ENCODE peak calls at places on chromosomes 3 and 15, in four cellular contexts. One of them, this sample, is unnamed.
A peak's percentile ranks its signal among the peaks of the same experiment; 100 is the strongest.

GRCh38 chr3:120678331-120678845 is 3.7 kb downstream of the HGD start:
- DNase-seq in SK-N-SH: no peak
- DNase-seq in HCT116: no peak
- DNase-seq in GM12878: peak; percentile 35
- DNase-seq in this sample: peak; percentile 96

GRCh38 chr3:54891540-54891897 is 36.3 kb downstream of the LRTM1 start:
- DNase-seq in GM12878: no peak
- DNase-seq in SK-N-SH: peak; percentile 39
- DNase-seq in HCT116: no peak
- DNase-seq in this sample: peak; percentile 42

GRCh38 chr15:61151791-61152190 is 77.3 kb downstream of the RORA start:
- DNase-seq in GM12878: no peak
- DNase-seq in HCT116: no peak
- DNase-seq in SK-N-SH: no peak
- DNase-seq in this sample: no peak

GRCh38 chr3:47762233-47762632 is 19.5 kb downstream of the SMARCC1 start:
- DNase-seq in SK-N-SH: no peak
- DNase-seq in GM12878: no peak
- DNase-seq in HCT116: no peak
- DNase-seq in this sample: no peak

GRCh38 chr3:52721002-52721741 is 15.3 kb downstream of the SPCS1 start:
- DNase-seq in GM12878: no peak
- DNase-seq in HCT116: no peak
- DNase-seq in SK-N-SH: no peak
- DNase-seq in this sample: no peak

GRCh38 chr3:189233225-189233858 is 61.6 kb downstream of the TPRG1 start:
- DNase-seq in GM12878: no peak
- DNase-seq in SK-N-SH: peak; percentile 42
- DNase-seq in HCT116: peak; percentile 70
- DNase-seq in this sample: peak; percentile 39

GRCh38 chr3:66472313-66473134 is 28.3 kb downstream of the LRIG1 start:
- DNase-seq in SK-N-SH: no peak
- DNase-seq in HCT116: no peak
- DNase-seq in GM12878: peak; percentile 72
- DNase-seq in this sample: no peak

GRCh38 chr3:195542261-195542660 is 864 bp downstream of the PPP1R2 start:
- DNase-seq in SK-N-SH: peak; percentile 32
- DNase-seq in HCT116: no peak
- DNase-seq in GM12878: no peak
- DNase-seq in this sample: no peak

GRCh38 chr15:45121706-45122417 is 7.7 kb downstream of the DUOXA2 start:
- DNase-seq in HCT116: peak; percentile 16
- DNase-seq in SK-N-SH: no peak
- DNase-seq in GM12878: no peak
- DNase-seq in this sample: peak; percentile 56

GRCh38 chr3:122679467-122680291 is 960 bp upstream of the PARP14 start:
- DNase-seq in GM12878: no peak
- DNase-seq in HCT116: no peak
- DNase-seq in SK-N-SH: no peak
- DNase-seq in this sample: no peak

GRCh38 chr3:115864912-115865311 is 241.6 kb downstream of the GAP43 start:
- DNase-seq in SK-N-SH: no peak
- DNase-seq in GM12878: no peak
- DNase-seq in HCT116: no peak
- DNase-seq in this sample: no peak

GRCh38 chr15:97189152-97189551 is 771.4 kb upstream of the ARRDC4 start:
- DNase-seq in GM12878: no peak
- DNase-seq in SK-N-SH: no peak
- DNase-seq in HCT116: no peak
- DNase-seq in this sample: no peak

GRCh38 chr15:40930430-40931299 is 1.5 kb downstream of the DLL4 start:
- DNase-seq in GM12878: no peak
- DNase-seq in SK-N-SH: peak; percentile 86
- DNase-seq in HCT116: peak; percentile 70
- DNase-seq in this sample: peak; percentile 47

GRCh38 chr3:99875573-99875924 is 57.9 kb downstream of the CMSS1 start:
- DNase-seq in SK-N-SH: peak; percentile 43
- DNase-seq in HCT116: no peak
- DNase-seq in GM12878: no peak
- DNase-seq in this sample: peak; percentile 39

GRCh38 chr15:35932541-35932940 is 386.6 kb upstream of the DPH6 start:
- DNase-seq in HCT116: no peak
- DNase-seq in SK-N-SH: peak; percentile 46
- DNase-seq in GM12878: no peak
- DNase-seq in this sample: no peak

GRCh38 chr3:183188895-183189462 is 26.4 kb upstream of the LAMP3 start:
- DNase-seq in HCT116: peak; percentile 23
- DNase-seq in GM12878: no peak
- DNase-seq in SK-N-SH: no peak
- DNase-seq in this sample: peak; percentile 10

GRCh38 chr15:77513226-77513625 is 92.5 kb downstream of the HMG20A start:
- DNase-seq in GM12878: no peak
- DNase-seq in HCT116: no peak
- DNase-seq in SK-N-SH: no peak
- DNase-seq in this sample: no peak

GRCh38 chr15:81338422-81339007 is 14.6 kb upstream of the STARD5 start:
- DNase-seq in HCT116: peak; percentile 2
- DNase-seq in GM12878: no peak
- DNase-seq in SK-N-SH: no peak
- DNase-seq in this sample: no peak

DNA sequence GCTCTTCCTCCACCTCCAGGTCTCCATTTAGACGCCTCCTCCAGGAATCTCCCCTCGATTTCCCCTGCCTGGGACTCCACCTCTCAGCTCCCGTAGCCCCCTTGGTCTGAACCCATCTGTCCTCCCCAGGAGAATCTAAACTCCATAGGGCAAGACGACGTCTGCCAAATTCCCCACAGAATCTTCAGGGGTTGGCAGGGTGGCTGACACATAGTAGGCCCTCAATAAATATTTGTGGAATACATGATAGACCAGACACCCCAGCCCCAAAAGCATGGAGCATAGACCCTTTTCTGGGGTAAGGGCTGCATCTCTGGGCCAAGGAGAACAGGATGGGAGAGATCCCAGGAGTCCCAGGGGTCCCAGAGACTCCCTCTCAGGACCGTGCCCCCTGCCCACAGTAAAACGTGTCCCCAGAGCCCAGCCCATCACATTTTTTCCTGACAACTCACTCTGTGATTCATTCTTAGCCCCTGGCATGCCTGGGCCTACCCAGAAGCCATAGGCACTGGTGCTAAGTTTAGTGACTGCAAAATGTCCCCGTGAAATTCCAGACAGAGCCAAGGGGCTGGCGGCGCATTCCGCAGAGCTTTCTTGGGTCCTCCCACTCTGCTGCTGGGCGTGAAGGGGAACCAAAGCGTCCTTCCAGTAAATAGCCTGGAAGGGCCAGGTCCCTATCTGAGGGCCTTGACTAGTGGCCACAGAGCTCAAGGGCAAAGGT is 78.0 kb upstream of the SLC6A6 start:
- DNase-seq in GM12878: no peak
- DNase-seq in SK-N-SH: no peak
- DNase-seq in HCT116: peak; percentile 19
- DNase-seq in this sample: no peak
- TF ChIP-seq ZBTB33 in GM12878: no peak
- TF ChIP-seq ZBTB33 in SK-N-SH: no peak
- TF ChIP-seq ZBTB33 in HCT116: no peak
- TF ChIP-seq ZBTB33 in this sample: no peak

DNA sequence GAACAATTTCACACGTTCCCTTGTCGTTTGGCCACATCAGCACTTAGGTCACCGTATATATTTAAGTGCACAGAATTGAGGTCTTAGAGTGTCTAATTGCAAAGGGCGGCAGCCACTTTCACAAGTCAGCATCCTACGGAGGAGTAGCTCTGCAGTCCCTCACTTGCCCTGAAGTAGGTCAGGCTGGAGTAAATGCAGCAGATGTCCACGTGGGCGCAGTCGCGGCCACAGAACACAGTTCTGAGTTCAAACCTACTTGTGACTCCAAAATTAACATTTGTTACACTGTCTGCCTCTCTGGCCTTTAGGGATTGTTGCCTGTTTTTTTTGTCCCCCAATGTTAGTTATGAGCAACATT is 85.8 kb downstream of the PDCD6IP start:
- DNase-seq in SK-N-SH: no peak
- DNase-seq in GM12878: no peak
- DNase-seq in HCT116: no peak
- DNase-seq in this sample: peak; percentile 26
- TF ChIP-seq ZBTB33 in SK-N-SH: no peak
- TF ChIP-seq ZBTB33 in GM12878: no peak
- TF ChIP-seq ZBTB33 in HCT116: no peak
- TF ChIP-seq ZBTB33 in this sample: no peak

GRCh38 chr15:66658855-66659254 is 43.2 kb upstream of the SMAD6 start:
- DNase-seq in SK-N-SH: no peak
- DNase-seq in GM12878: no peak
- DNase-seq in HCT116: no peak
- DNase-seq in this sample: no peak

GRCh38 chr15:66659384-66659783 is 42.7 kb upstream of the SMAD6 start:
- DNase-seq in SK-N-SH: no peak
- DNase-seq in HCT116: no peak
- DNase-seq in GM12878: no peak
- DNase-seq in this sample: no peak

GRCh38 chr15:66657062-66658020 is 44.7 kb upstream of the SMAD6 start:
- DNase-seq in SK-N-SH: peak; percentile 80
- DNase-seq in GM12878: no peak
- DNase-seq in HCT116: no peak
- DNase-seq in this sample: no peak

GRCh38 chr15:66655997-66656396 is 46.0 kb upstream of the SMAD6 start:
- DNase-seq in HCT116: no peak
- DNase-seq in GM12878: no peak
- DNase-seq in SK-N-SH: no peak
- DNase-seq in this sample: no peak

DNA sequence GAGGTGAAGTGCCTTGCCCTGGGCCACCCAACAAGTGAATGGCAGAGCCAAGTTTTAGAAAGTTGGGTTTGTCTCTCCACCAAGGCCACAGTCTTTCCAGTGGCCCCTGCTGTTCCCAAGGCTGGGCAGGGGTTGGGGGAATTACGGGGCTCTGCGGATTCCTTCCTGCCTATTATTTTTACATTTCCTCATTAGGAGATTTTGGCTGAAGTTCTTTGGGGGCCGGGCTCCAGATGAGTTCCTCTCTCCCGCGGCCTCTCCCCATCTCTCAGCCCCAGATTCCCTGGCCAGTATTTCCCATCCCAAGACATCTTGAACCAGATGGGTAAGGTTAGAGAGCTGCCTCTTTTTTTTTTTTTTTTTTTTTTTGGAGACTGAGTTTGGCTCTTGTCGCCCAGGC is 44.0 kb upstream of the SMAD6 start:
- DNase-seq in SK-N-SH: no peak
- DNase-seq in HCT116: no peak
- DNase-seq in GM12878: no peak
- DNase-seq in this sample: no peak
- TF ChIP-seq ZBTB33 in SK-N-SH: no peak
- TF ChIP-seq ZBTB33 in HCT116: no peak
- TF ChIP-seq ZBTB33 in GM12878: no peak
- TF ChIP-seq ZBTB33 in this sample: no peak

DNA sequence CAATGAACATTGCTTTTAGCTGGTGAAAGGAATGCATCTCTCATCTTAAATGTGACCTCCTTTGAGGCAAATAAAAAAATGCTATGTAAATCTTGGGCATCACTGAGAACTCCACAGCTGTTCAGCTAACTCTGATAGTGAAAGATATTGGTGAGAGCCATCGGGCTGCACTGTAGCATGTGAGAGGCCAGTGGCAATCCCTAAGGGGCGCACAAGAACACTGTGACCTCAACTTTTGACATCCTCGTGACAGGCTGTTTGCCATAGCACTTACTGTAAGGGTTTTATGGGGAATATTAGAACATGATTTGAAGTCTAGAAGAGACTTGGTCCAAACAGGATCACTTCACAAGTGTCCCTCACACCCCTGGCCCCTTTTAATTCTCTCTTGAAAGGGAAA is 697.9 kb downstream of the MCTP2 start:
- DNase-seq in SK-N-SH: no peak
- DNase-seq in HCT116: no peak
- DNase-seq in GM12878: no peak
- DNase-seq in this sample: no peak
- TF ChIP-seq ZBTB33 in SK-N-SH: no peak
- TF ChIP-seq ZBTB33 in HCT116: no peak
- TF ChIP-seq ZBTB33 in GM12878: no peak
- TF ChIP-seq ZBTB33 in this sample: no peak

DNA sequence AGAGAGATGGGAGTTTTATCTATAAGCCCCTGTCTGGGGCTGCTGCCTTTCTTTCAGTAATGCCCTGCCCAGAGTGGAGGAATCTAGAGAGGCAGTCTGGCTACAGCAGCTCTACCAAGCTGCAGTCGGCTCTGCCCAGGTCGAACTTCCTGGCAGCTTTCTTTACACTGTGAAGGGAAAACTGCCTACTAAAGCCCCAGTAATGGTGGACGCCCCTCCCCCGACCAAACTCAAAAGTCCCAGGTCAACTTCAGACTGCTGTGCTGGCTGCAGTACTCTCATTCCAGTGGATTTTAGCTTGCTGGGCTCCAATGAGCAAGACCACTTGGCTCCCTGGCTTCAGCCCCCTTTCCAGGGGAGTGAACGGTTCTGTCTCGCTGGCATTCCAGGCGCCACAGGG is 65.9 kb upstream of the RARB start:
- DNase-seq in GM12878: no peak
- DNase-seq in HCT116: no peak
- DNase-seq in SK-N-SH: no peak
- DNase-seq in this sample: no peak
- TF ChIP-seq ZBTB33 in GM12878: no peak
- TF ChIP-seq ZBTB33 in HCT116: no peak
- TF ChIP-seq ZBTB33 in SK-N-SH: no peak
- TF ChIP-seq ZBTB33 in this sample: no peak

GRCh38 chr3:58864480-58864879 is 185.3 kb downstream of the CFAP20DC start:
- DNase-seq in SK-N-SH: no peak
- DNase-seq in HCT116: no peak
- DNase-seq in GM12878: no peak
- DNase-seq in this sample: no peak
- TF ChIP-seq ZBTB33 in SK-N-SH: no peak
- TF ChIP-seq ZBTB33 in HCT116: no peak
- TF ChIP-seq ZBTB33 in GM12878: no peak
- TF ChIP-seq ZBTB33 in this sample: no peak

GRCh38 chr15:57544840-57545239 is 46.9 kb upstream of the MYZAP start:
- DNase-seq in SK-N-SH: no peak
- DNase-seq in HCT116: no peak
- DNase-seq in GM12878: no peak
- DNase-seq in this sample: no peak

GRCh38 chr15:57541271-57541670 is 50.4 kb upstream of the MYZAP start:
- DNase-seq in HCT116: no peak
- DNase-seq in GM12878: no peak
- DNase-seq in SK-N-SH: no peak
- DNase-seq in this sample: no peak

GRCh38 chr15:57540736-57541135 is 51.0 kb upstream of the MYZAP start:
- DNase-seq in HCT116: no peak
- DNase-seq in SK-N-SH: no peak
- DNase-seq in GM12878: peak; percentile 61
- DNase-seq in this sample: no peak

GRCh38 chr15:57542505-57542817 is 49.2 kb upstream of the MYZAP start:
- DNase-seq in HCT116: no peak
- DNase-seq in SK-N-SH: no peak
- DNase-seq in GM12878: no peak
- DNase-seq in this sample: no peak

GRCh38 chr15:57541805-57542504 is 49.7 kb upstream of the MYZAP start:
- DNase-seq in GM12878: no peak
- DNase-seq in HCT116: peak; percentile 45
- DNase-seq in SK-N-SH: peak; percentile 68
- DNase-seq in this sample: peak; percentile 44
- TF ChIP-seq ZBTB33 in GM12878: no peak
- TF ChIP-seq ZBTB33 in HCT116: no peak
- TF ChIP-seq ZBTB33 in SK-N-SH: no peak
- TF ChIP-seq ZBTB33 in this sample: no peak

This sample was measured in HepG2.